ENCODE peak calls at places on chromosomes 16 and 17, in seven cellular contexts. One of them, this sample, is unnamed.

GRCh38 chr16:1823821-1824220 is 2.8 kb downstream of the HAGH start:
- DNase-seq in IMR-90: peak; percentile 59
- DNase-seq in mesenchymal stem cell: peak; percentile 50
- DNase-seq in neuronal stem cell: no peak
- DNase-seq in H9: peak; percentile 75
- DNase-seq in mesendoderm: peak; percentile 71
- DNase-seq in H1: no peak
- DNase-seq in this sample: no peak

GRCh38 chr17:5499790-5500189 is 13.4 kb downstream of the MIS12 start:
- DNase-seq in IMR-90: no peak
- DNase-seq in mesenchymal stem cell: peak; percentile 42
- DNase-seq in neuronal stem cell: peak; percentile 35
- DNase-seq in H9: peak; percentile 66
- DNase-seq in mesendoderm: peak; percentile 38
- DNase-seq in H1: no peak
- DNase-seq in this sample: no peak

GRCh38 chr17:72033311-72033710 is 87.5 kb upstream of the SOX9 start:
- DNase-seq in IMR-90: no peak
- DNase-seq in mesenchymal stem cell: no peak
- DNase-seq in neuronal stem cell: no peak
- DNase-seq in H9: no peak
- DNase-seq in mesendoderm: no peak
- DNase-seq in H1: no peak
- DNase-seq in this sample: no peak

GRCh38 chr16:4320030-4320429 is 4.2 kb downstream of the GLIS2 start:
- DNase-seq in IMR-90: no peak
- DNase-seq in mesenchymal stem cell: no peak
- DNase-seq in neuronal stem cell: no peak
- DNase-seq in H9: no peak
- DNase-seq in mesendoderm: no peak
- DNase-seq in H1: no peak
- DNase-seq in this sample: no peak

GRCh38 chr17:39641883-39642282 is 4.9 kb downstream of the STARD3 start:
- DNase-seq in IMR-90: no peak
- DNase-seq in mesenchymal stem cell: no peak
- DNase-seq in neuronal stem cell: no peak
- DNase-seq in H9: no peak
- DNase-seq in mesendoderm: no peak
- DNase-seq in H1: no peak
- DNase-seq in this sample: no peak

GRCh38 chr16:11117576-11118211 is 138.3 kb downstream of the SOCS1 start:
- DNase-seq in IMR-90: no peak
- DNase-seq in mesenchymal stem cell: no peak
- DNase-seq in neuronal stem cell: no peak
- DNase-seq in H9: no peak
- DNase-seq in mesendoderm: no peak
- DNase-seq in H1: no peak
- DNase-seq in this sample: no peak

GRCh38 chr17:37187262-37187661 is 188.5 kb upstream of the C17orf78 start:
- DNase-seq in IMR-90: peak; percentile 49
- DNase-seq in mesenchymal stem cell: no peak
- DNase-seq in neuronal stem cell: no peak
- DNase-seq in H9: no peak
- DNase-seq in mesendoderm: no peak
- DNase-seq in H1: no peak
- DNase-seq in this sample: no peak

GRCh38 chr16:23134274-23134673 is 15.0 kb downstream of the USP31 start:
- DNase-seq in IMR-90: no peak
- DNase-seq in mesenchymal stem cell: no peak
- DNase-seq in neuronal stem cell: no peak
- DNase-seq in H9: no peak
- DNase-seq in mesendoderm: no peak
- DNase-seq in H1: no peak
- DNase-seq in this sample: no peak

GRCh38 chr17:78419970-78420820 is 41.7 kb downstream of the PGS1 start:
- DNase-seq in IMR-90: no peak
- DNase-seq in mesenchymal stem cell: no peak
- DNase-seq in neuronal stem cell: no peak
- DNase-seq in H9: no peak
- DNase-seq in mesendoderm: no peak
- DNase-seq in H1: no peak
- DNase-seq in this sample: no peak

GRCh38 chr17:46744441-46744840 is 74.1 kb downstream of the WNT3 start:
- DNase-seq in IMR-90: no peak
- DNase-seq in mesenchymal stem cell: no peak
- DNase-seq in neuronal stem cell: no peak
- DNase-seq in H9: no peak
- DNase-seq in mesendoderm: no peak
- DNase-seq in H1: no peak
- DNase-seq in this sample: no peak

GRCh38 chr17:50056217-50056960 is 479 bp downstream of the ITGA3 start:
- DNase-seq in IMR-90: peak; percentile 69
- DNase-seq in mesenchymal stem cell: peak; percentile 66
- DNase-seq in neuronal stem cell: peak; percentile 76
- DNase-seq in H9: peak; percentile 88
- DNase-seq in mesendoderm: peak; percentile 93
- DNase-seq in H1: no peak
- DNase-seq in this sample: peak; percentile 91

GRCh38 chr17:36665417-36665816 is 64.0 kb downstream of the MRM1 start:
- DNase-seq in IMR-90: no peak
- DNase-seq in mesenchymal stem cell: no peak
- DNase-seq in neuronal stem cell: no peak
- DNase-seq in H9: no peak
- DNase-seq in mesendoderm: peak; percentile 27
- DNase-seq in H1: no peak
- DNase-seq in this sample: no peak

GRCh38 chr17:31561469-31562412 is 170.3 kb downstream of the RAB11FIP4 start:
- DNase-seq in IMR-90: peak; percentile 49
- DNase-seq in mesenchymal stem cell: peak; percentile 62
- DNase-seq in neuronal stem cell: no peak
- DNase-seq in H9: no peak
- DNase-seq in mesendoderm: peak; percentile 38
- DNase-seq in H1: no peak
- DNase-seq in this sample: peak; percentile 95

GRCh38 chr17:77212081-77212832 is 71.5 kb downstream of the SEC14L1 start:
- DNase-seq in IMR-90: no peak
- DNase-seq in mesenchymal stem cell: no peak
- DNase-seq in neuronal stem cell: no peak
- DNase-seq in H9: no peak
- DNase-seq in mesendoderm: no peak
- DNase-seq in H1: no peak
- DNase-seq in this sample: no peak

GRCh38 chr17:63699638-63700527 is at the start of gene LIMD2:
- DNase-seq in IMR-90: no peak
- DNase-seq in mesenchymal stem cell: peak; percentile 49
- DNase-seq in neuronal stem cell: peak; percentile 65
- DNase-seq in H9: peak; percentile 85
- DNase-seq in mesendoderm: peak; percentile 74
- DNase-seq in H1: no peak
- DNase-seq in this sample: no peak

GRCh38 chr17:66438101-66438500 is 135.7 kb downstream of the PRKCA start:
- DNase-seq in IMR-90: no peak
- DNase-seq in mesenchymal stem cell: no peak
- DNase-seq in neuronal stem cell: no peak
- DNase-seq in H9: no peak
- DNase-seq in mesendoderm: no peak
- DNase-seq in H1: no peak
- DNase-seq in this sample: no peak

GRCh38 chr17:51016099-51016498 is 104.6 kb downstream of the SPAG9 start:
- DNase-seq in IMR-90: no peak
- DNase-seq in mesenchymal stem cell: no peak
- DNase-seq in neuronal stem cell: no peak
- DNase-seq in H9: no peak
- DNase-seq in mesendoderm: no peak
- DNase-seq in H1: no peak
- DNase-seq in this sample: peak; percentile 30

GRCh38 chr16:14242769-14243168 is 171.7 kb downstream of the MRTFB start:
- DNase-seq in IMR-90: no peak
- DNase-seq in mesenchymal stem cell: no peak
- DNase-seq in neuronal stem cell: no peak
- DNase-seq in H9: no peak
- DNase-seq in mesendoderm: no peak
- DNase-seq in H1: no peak
- DNase-seq in this sample: no peak

GRCh38 chr17:38403491-38403890 is 24.8 kb upstream of the ARHGAP23 start:
- DNase-seq in IMR-90: peak; percentile 20
- DNase-seq in mesenchymal stem cell: peak; percentile 75
- DNase-seq in neuronal stem cell: no peak
- DNase-seq in H9: peak; percentile 50
- DNase-seq in mesendoderm: peak; percentile 67
- DNase-seq in H1: no peak
- DNase-seq in this sample: no peak

GRCh38 chr16:57697896-57698537 is 3.4 kb downstream of the DRC7 start:
- DNase-seq in IMR-90: no peak
- DNase-seq in mesenchymal stem cell: no peak
- DNase-seq in neuronal stem cell: no peak
- DNase-seq in H9: no peak
- DNase-seq in mesendoderm: no peak
- DNase-seq in H1: no peak
- DNase-seq in this sample: no peak

GRCh38 chr16:20956319-20956718 is 55.7 kb downstream of the LYRM1 start:
- DNase-seq in IMR-90: peak; percentile 45
- DNase-seq in mesenchymal stem cell: peak; percentile 18
- DNase-seq in neuronal stem cell: no peak
- DNase-seq in H9: no peak
- DNase-seq in mesendoderm: no peak
- DNase-seq in H1: no peak
- DNase-seq in this sample: no peak

GRCh38 chr17:27384721-27385120 is 71.5 kb upstream of the KSR1 start:
- DNase-seq in IMR-90: peak; percentile 41
- DNase-seq in mesenchymal stem cell: no peak
- DNase-seq in neuronal stem cell: no peak
- DNase-seq in H9: no peak
- DNase-seq in mesendoderm: no peak
- DNase-seq in H1: no peak
- DNase-seq in this sample: no peak

GRCh38 chr17:9644910-9645751 is at the start of gene USP43:
- DNase-seq in IMR-90: no peak
- DNase-seq in mesenchymal stem cell: peak; percentile 50
- DNase-seq in neuronal stem cell: peak; percentile 8
- DNase-seq in H9: peak; percentile 90
- DNase-seq in mesendoderm: peak; percentile 81
- DNase-seq in H1: no peak
- DNase-seq in this sample: peak; percentile 90

GRCh38 chr16:69706256-69706974 is 19.9 kb downstream of the NQO1 start:
- DNase-seq in IMR-90: no peak
- DNase-seq in mesenchymal stem cell: no peak
- DNase-seq in neuronal stem cell: no peak
- DNase-seq in H9: no peak
- DNase-seq in mesendoderm: no peak
- DNase-seq in H1: no peak
- DNase-seq in this sample: no peak

DNA sequence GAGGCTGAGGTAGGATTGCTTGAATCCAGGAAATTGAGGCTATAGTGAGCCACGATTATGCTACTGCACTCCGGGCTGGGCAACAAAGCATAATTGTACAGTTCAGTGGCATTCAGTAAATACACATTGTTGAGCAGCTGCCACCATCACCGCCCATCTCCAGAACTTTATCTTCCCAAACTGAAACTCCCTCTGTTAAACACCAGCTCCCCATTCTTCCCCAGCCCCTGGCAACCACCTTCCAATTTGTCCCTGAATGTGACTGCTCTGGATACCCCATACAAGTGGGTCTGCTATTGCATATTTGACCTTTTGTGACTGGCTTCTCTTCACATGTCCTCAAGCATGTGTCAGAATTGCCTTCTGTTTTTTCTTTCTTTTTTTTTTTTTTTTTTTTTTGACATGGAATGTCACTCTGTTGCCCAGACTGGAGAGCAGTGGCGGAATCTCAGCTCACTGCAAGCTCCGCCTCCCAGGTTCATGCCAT is 2.9 kb downstream of the RPL38 start:
- DNase-seq in IMR-90: no peak
- DNase-seq in mesenchymal stem cell: no peak
- DNase-seq in neuronal stem cell: no peak
- DNase-seq in H9: no peak
- DNase-seq in mesendoderm: peak; percentile 31
- DNase-seq in H1: no peak
- DNase-seq in this sample: peak; percentile 44
- H4K8ac ChIP-seq in IMR-90: no peak overlapping the region
- H4K8ac ChIP-seq in mesenchymal stem cell: no peak overlapping the region
- H4K8ac ChIP-seq in neuronal stem cell: no peak overlapping the region
- H4K8ac ChIP-seq in H9: no peak overlapping the region
- H4K8ac ChIP-seq in mesendoderm: no peak overlapping the region
- H4K8ac ChIP-seq in H1: no peak overlapping the region
- H4K8ac ChIP-seq in this sample: no peak overlapping the region

DNA sequence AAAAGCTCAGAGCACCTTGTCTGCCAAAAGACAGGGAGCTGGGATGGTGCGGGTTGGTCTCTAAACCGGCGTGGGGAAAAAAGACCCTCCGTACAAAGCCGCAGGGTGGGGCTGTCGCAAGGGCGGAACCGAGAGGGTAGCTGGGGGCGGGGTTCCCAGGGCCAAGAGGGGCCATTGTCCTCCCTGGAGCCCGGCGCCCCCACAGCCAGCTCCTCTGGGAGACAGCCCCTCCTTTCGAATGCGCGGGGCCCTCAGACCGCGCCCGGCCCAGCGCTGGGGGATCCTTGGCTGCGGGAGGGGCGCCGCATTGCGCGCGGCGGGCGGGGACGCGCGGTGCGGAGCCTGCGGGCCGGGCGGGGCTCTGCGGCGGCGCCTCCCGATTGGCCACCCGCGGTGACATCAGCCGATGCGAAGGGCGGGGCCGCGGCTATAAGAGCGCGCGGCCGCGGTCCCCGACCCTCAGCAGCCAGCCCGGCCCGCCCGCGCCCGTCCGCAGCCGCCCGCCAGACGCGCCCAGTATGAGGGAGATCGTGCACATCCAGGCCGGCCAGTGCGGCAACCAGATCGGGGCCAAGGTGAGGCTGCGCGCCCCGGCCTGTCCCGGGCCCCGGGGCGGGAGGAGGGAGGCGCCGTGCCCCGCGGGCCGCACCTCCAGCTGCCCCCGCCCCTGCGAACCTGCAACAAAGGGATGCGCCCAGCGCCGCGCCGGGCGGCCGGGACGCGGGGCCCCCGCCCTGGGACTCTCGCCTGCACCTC is at the start of gene TUBB3:
- DNase-seq in IMR-90: peak; percentile 77
- DNase-seq in mesenchymal stem cell: peak; percentile 84
- DNase-seq in neuronal stem cell: peak; percentile 89
- DNase-seq in H9: peak; percentile 86
- DNase-seq in mesendoderm: peak; percentile 87
- DNase-seq in H1: no peak
- DNase-seq in this sample: peak; percentile 62
- H3K9ac ChIP-seq in IMR-90: peak within 1 kb of the TSS; percentile 98
- H3K9ac ChIP-seq in mesenchymal stem cell: peak within 1 kb of the TSS; percentile 100
- H3K9ac ChIP-seq in neuronal stem cell: peak within 1 kb of the TSS; percentile 91
- H3K9ac ChIP-seq in H9: peak within 1 kb of the TSS; percentile 8
- H3K9ac ChIP-seq in mesendoderm: peak within 1 kb of the TSS; percentile 98
- H3K9ac ChIP-seq in H1: peak within 1 kb of the TSS; percentile 55
- H3K9ac ChIP-seq in this sample: peak within 1 kb of the TSS; percentile 95

GRCh38 chr17:12600349-12600748 is 65.3 kb upstream of the MYOCD start:
- DNase-seq in IMR-90: no peak
- DNase-seq in mesenchymal stem cell: no peak
- DNase-seq in neuronal stem cell: no peak
- DNase-seq in H9: no peak
- DNase-seq in mesendoderm: no peak
- DNase-seq in H1: no peak
- DNase-seq in this sample: no peak
- H4K8ac ChIP-seq in IMR-90: no peak overlapping the region
- H4K8ac ChIP-seq in mesenchymal stem cell: no peak overlapping the region
- H4K8ac ChIP-seq in neuronal stem cell: no peak overlapping the region
- H4K8ac ChIP-seq in H9: no peak overlapping the region
- H4K8ac ChIP-seq in mesendoderm: no peak overlapping the region
- H4K8ac ChIP-seq in H1: no peak overlapping the region
- H4K8ac ChIP-seq in this sample: no peak overlapping the region

GRCh38 chr17:42673885-42674754 is 2.7 kb downstream of the PLEKHH3 start:
- DNase-seq in IMR-90: peak; percentile 50
- DNase-seq in mesenchymal stem cell: peak; percentile 83
- DNase-seq in neuronal stem cell: no peak
- DNase-seq in H9: peak; percentile 89
- DNase-seq in mesendoderm: peak; percentile 77
- DNase-seq in H1: no peak
- DNase-seq in this sample: no peak
- H3K9ac ChIP-seq in IMR-90: no peak overlapping the region
- H3K9ac ChIP-seq in mesenchymal stem cell: peak overlapping the region; percentile 60
- H3K9ac ChIP-seq in neuronal stem cell: peak overlapping the region; percentile 16
- H3K9ac ChIP-seq in H9: no peak overlapping the region
- H3K9ac ChIP-seq in mesendoderm: peak overlapping the region; percentile 30
- H3K9ac ChIP-seq in H1: no peak overlapping the region
- H3K9ac ChIP-seq in this sample: no peak overlapping the region